ENCODE peak calls at places on chromosomes 4 and X, in seven cellular contexts. One of them, this sample, is unnamed.

GRCh38 chrX:45143455-45143854 is 57.2 kb downstream of the DIPK2B start:
- DNase-seq in NCI-H510A: no peak
- DNase-seq in stimulated activated CD8-positive, alpha-beta memory T cell treated with anti-CD3 and anti-CD28 coated beads, Interleukin-7, amount 100 ng/mL, for 24 hours: no peak
- DNase-seq in NCI-H345: no peak
- DNase-seq in CD8-positive, alpha-beta memory T cell: no peak
- DNase-seq in kidney tubule cell: no peak
- DNase-seq in neuronal stem cell: no peak
- DNase-seq in this sample: no peak

GRCh38 chrX:11759461-11760311 is 1.6 kb downstream of the MSL3 start:
- DNase-seq in NCI-H510A: peak
- DNase-seq in stimulated activated CD8-positive, alpha-beta memory T cell treated with anti-CD3 and anti-CD28 coated beads, Interleukin-7, amount 100 ng/mL, for 24 hours: peak
- DNase-seq in NCI-H345: peak
- DNase-seq in CD8-positive, alpha-beta memory T cell: peak
- DNase-seq in kidney tubule cell: peak
- DNase-seq in neuronal stem cell: peak
- DNase-seq in this sample: peak

GRCh38 chrX:103254921-103255455 is at the start of gene TCEAL8:
- DNase-seq in NCI-H510A: peak
- DNase-seq in stimulated activated CD8-positive, alpha-beta memory T cell treated with anti-CD3 and anti-CD28 coated beads, Interleukin-7, amount 100 ng/mL, for 24 hours: peak
- DNase-seq in NCI-H345: peak
- DNase-seq in CD8-positive, alpha-beta memory T cell: peak
- DNase-seq in kidney tubule cell: peak
- DNase-seq in neuronal stem cell: peak
- DNase-seq in this sample: peak

GRCh38 chr4:3106339-3107186 is 32.1 kb downstream of the HTT start:
- DNase-seq in NCI-H510A: peak
- DNase-seq in stimulated activated CD8-positive, alpha-beta memory T cell treated with anti-CD3 and anti-CD28 coated beads, Interleukin-7, amount 100 ng/mL, for 24 hours: peak
- DNase-seq in NCI-H345: peak
- DNase-seq in CD8-positive, alpha-beta memory T cell: peak
- DNase-seq in kidney tubule cell: peak
- DNase-seq in neuronal stem cell: peak
- DNase-seq in this sample: peak

GRCh38 chr4:76665721-76666120 is 230.7 kb downstream of the SHROOM3 start:
- DNase-seq in NCI-H510A: no peak
- DNase-seq in stimulated activated CD8-positive, alpha-beta memory T cell treated with anti-CD3 and anti-CD28 coated beads, Interleukin-7, amount 100 ng/mL, for 24 hours: no peak
- DNase-seq in NCI-H345: no peak
- DNase-seq in CD8-positive, alpha-beta memory T cell: no peak
- DNase-seq in kidney tubule cell: no peak
- DNase-seq in neuronal stem cell: no peak
- DNase-seq in this sample: no peak

GRCh38 chrX:142149919-142150318 is 55.2 kb downstream of the MAGEC2 start:
- DNase-seq in NCI-H510A: no peak
- DNase-seq in stimulated activated CD8-positive, alpha-beta memory T cell treated with anti-CD3 and anti-CD28 coated beads, Interleukin-7, amount 100 ng/mL, for 24 hours: no peak
- DNase-seq in NCI-H345: no peak
- DNase-seq in CD8-positive, alpha-beta memory T cell: no peak
- DNase-seq in kidney tubule cell: no peak
- DNase-seq in neuronal stem cell: no peak
- DNase-seq in this sample: no peak

GRCh38 chr4:78311306-78311705 is 240.3 kb upstream of the ANXA3 start:
- DNase-seq in NCI-H510A: no peak
- DNase-seq in stimulated activated CD8-positive, alpha-beta memory T cell treated with anti-CD3 and anti-CD28 coated beads, Interleukin-7, amount 100 ng/mL, for 24 hours: no peak
- DNase-seq in NCI-H345: no peak
- DNase-seq in CD8-positive, alpha-beta memory T cell: no peak
- DNase-seq in kidney tubule cell: no peak
- DNase-seq in neuronal stem cell: no peak
- DNase-seq in this sample: no peak

GRCh38 chrX:71184803-71185495 is 38.1 kb upstream of the GJB1 start:
- DNase-seq in NCI-H510A: peak
- DNase-seq in stimulated activated CD8-positive, alpha-beta memory T cell treated with anti-CD3 and anti-CD28 coated beads, Interleukin-7, amount 100 ng/mL, for 24 hours: no peak
- DNase-seq in NCI-H345: no peak
- DNase-seq in CD8-positive, alpha-beta memory T cell: no peak
- DNase-seq in kidney tubule cell: no peak
- DNase-seq in neuronal stem cell: no peak
- DNase-seq in this sample: no peak

GRCh38 chr4:188534917-188535316 is 395.7 kb downstream of the TRIML1 start:
- DNase-seq in NCI-H510A: no peak
- DNase-seq in stimulated activated CD8-positive, alpha-beta memory T cell treated with anti-CD3 and anti-CD28 coated beads, Interleukin-7, amount 100 ng/mL, for 24 hours: no peak
- DNase-seq in NCI-H345: no peak
- DNase-seq in CD8-positive, alpha-beta memory T cell: no peak
- DNase-seq in kidney tubule cell: peak
- DNase-seq in neuronal stem cell: no peak
- DNase-seq in this sample: no peak

GRCh38 chr4:152667781-152668180 is 12.0 kb downstream of the TMEM154 start:
- DNase-seq in NCI-H510A: no peak
- DNase-seq in stimulated activated CD8-positive, alpha-beta memory T cell treated with anti-CD3 and anti-CD28 coated beads, Interleukin-7, amount 100 ng/mL, for 24 hours: no peak
- DNase-seq in NCI-H345: no peak
- DNase-seq in CD8-positive, alpha-beta memory T cell: no peak
- DNase-seq in kidney tubule cell: no peak
- DNase-seq in neuronal stem cell: no peak
- DNase-seq in this sample: no peak

GRCh38 chr4:94523033-94523590 is 71.4 kb downstream of the PDLIM5 start:
- DNase-seq in NCI-H510A: no peak
- DNase-seq in stimulated activated CD8-positive, alpha-beta memory T cell treated with anti-CD3 and anti-CD28 coated beads, Interleukin-7, amount 100 ng/mL, for 24 hours: no peak
- DNase-seq in NCI-H345: no peak
- DNase-seq in CD8-positive, alpha-beta memory T cell: no peak
- DNase-seq in kidney tubule cell: no peak
- DNase-seq in neuronal stem cell: no peak
- DNase-seq in this sample: no peak

GRCh38 chr4:89681219-89681618 is 155.7 kb downstream of the SNCA start:
- DNase-seq in NCI-H510A: peak
- DNase-seq in stimulated activated CD8-positive, alpha-beta memory T cell treated with anti-CD3 and anti-CD28 coated beads, Interleukin-7, amount 100 ng/mL, for 24 hours: no peak
- DNase-seq in NCI-H345: peak
- DNase-seq in CD8-positive, alpha-beta memory T cell: no peak
- DNase-seq in kidney tubule cell: no peak
- DNase-seq in neuronal stem cell: peak
- DNase-seq in this sample: peak

GRCh38 chrX:131513159-131513914 is 30.5 kb upstream of the OR13H1 start:
- DNase-seq in NCI-H510A: no peak
- DNase-seq in stimulated activated CD8-positive, alpha-beta memory T cell treated with anti-CD3 and anti-CD28 coated beads, Interleukin-7, amount 100 ng/mL, for 24 hours: no peak
- DNase-seq in NCI-H345: no peak
- DNase-seq in CD8-positive, alpha-beta memory T cell: no peak
- DNase-seq in kidney tubule cell: no peak
- DNase-seq in neuronal stem cell: no peak
- DNase-seq in this sample: no peak

GRCh38 chr4:5463361-5463760 is 245.0 kb downstream of the EVC2 start:
- DNase-seq in NCI-H510A: no peak
- DNase-seq in stimulated activated CD8-positive, alpha-beta memory T cell treated with anti-CD3 and anti-CD28 coated beads, Interleukin-7, amount 100 ng/mL, for 24 hours: no peak
- DNase-seq in NCI-H345: no peak
- DNase-seq in CD8-positive, alpha-beta memory T cell: no peak
- DNase-seq in kidney tubule cell: no peak
- DNase-seq in neuronal stem cell: no peak
- DNase-seq in this sample: no peak

GRCh38 chr4:156800463-156800862 is 171.1 kb downstream of the PDGFC start:
- DNase-seq in NCI-H510A: no peak
- DNase-seq in stimulated activated CD8-positive, alpha-beta memory T cell treated with anti-CD3 and anti-CD28 coated beads, Interleukin-7, amount 100 ng/mL, for 24 hours: no peak
- DNase-seq in NCI-H345: no peak
- DNase-seq in CD8-positive, alpha-beta memory T cell: no peak
- DNase-seq in kidney tubule cell: no peak
- DNase-seq in neuronal stem cell: no peak
- DNase-seq in this sample: no peak

GRCh38 chr4:2630556-2631273 is 94.3 kb downstream of the FAM193A start:
- DNase-seq in NCI-H510A: no peak
- DNase-seq in stimulated activated CD8-positive, alpha-beta memory T cell treated with anti-CD3 and anti-CD28 coated beads, Interleukin-7, amount 100 ng/mL, for 24 hours: no peak
- DNase-seq in NCI-H345: no peak
- DNase-seq in CD8-positive, alpha-beta memory T cell: no peak
- DNase-seq in kidney tubule cell: no peak
- DNase-seq in neuronal stem cell: no peak
- DNase-seq in this sample: peak

GRCh38 chr4:145260091-145260490 is 79.7 kb upstream of the OTUD4 start:
- DNase-seq in NCI-H510A: no peak
- DNase-seq in stimulated activated CD8-positive, alpha-beta memory T cell treated with anti-CD3 and anti-CD28 coated beads, Interleukin-7, amount 100 ng/mL, for 24 hours: no peak
- DNase-seq in NCI-H345: no peak
- DNase-seq in CD8-positive, alpha-beta memory T cell: no peak
- DNase-seq in kidney tubule cell: no peak
- DNase-seq in neuronal stem cell: no peak
- DNase-seq in this sample: no peak

GRCh38 chrX:119467433-119467832 is 811 bp upstream of the SLC25A5 start:
- DNase-seq in NCI-H510A: no peak
- DNase-seq in stimulated activated CD8-positive, alpha-beta memory T cell treated with anti-CD3 and anti-CD28 coated beads, Interleukin-7, amount 100 ng/mL, for 24 hours: no peak
- DNase-seq in NCI-H345: no peak
- DNase-seq in CD8-positive, alpha-beta memory T cell: no peak
- DNase-seq in kidney tubule cell: no peak
- DNase-seq in neuronal stem cell: no peak
- DNase-seq in this sample: no peak

GRCh38 chr4:154076921-154077320 is 288.0 kb upstream of the SFRP2 start:
- DNase-seq in NCI-H510A: no peak
- DNase-seq in stimulated activated CD8-positive, alpha-beta memory T cell treated with anti-CD3 and anti-CD28 coated beads, Interleukin-7, amount 100 ng/mL, for 24 hours: no peak
- DNase-seq in NCI-H345: no peak
- DNase-seq in CD8-positive, alpha-beta memory T cell: no peak
- DNase-seq in kidney tubule cell: peak
- DNase-seq in neuronal stem cell: no peak
- DNase-seq in this sample: no peak

GRCh38 chr4:3291969-3292570 is 751 bp upstream of the RGS12 start:
- DNase-seq in NCI-H510A: no peak
- DNase-seq in stimulated activated CD8-positive, alpha-beta memory T cell treated with anti-CD3 and anti-CD28 coated beads, Interleukin-7, amount 100 ng/mL, for 24 hours: no peak
- DNase-seq in NCI-H345: peak
- DNase-seq in CD8-positive, alpha-beta memory T cell: no peak
- DNase-seq in kidney tubule cell: peak
- DNase-seq in neuronal stem cell: no peak
- DNase-seq in this sample: no peak

GRCh38 chr4:1756079-1756478 is 34.8 kb downstream of the TACC3 start:
- DNase-seq in NCI-H510A: no peak
- DNase-seq in stimulated activated CD8-positive, alpha-beta memory T cell treated with anti-CD3 and anti-CD28 coated beads, Interleukin-7, amount 100 ng/mL, for 24 hours: no peak
- DNase-seq in NCI-H345: no peak
- DNase-seq in CD8-positive, alpha-beta memory T cell: no peak
- DNase-seq in kidney tubule cell: no peak
- DNase-seq in neuronal stem cell: no peak
- DNase-seq in this sample: no peak

GRCh38 chrX:9538544-9539045 is 73.7 kb downstream of the TBL1X start:
- DNase-seq in NCI-H510A: peak
- DNase-seq in stimulated activated CD8-positive, alpha-beta memory T cell treated with anti-CD3 and anti-CD28 coated beads, Interleukin-7, amount 100 ng/mL, for 24 hours: no peak
- DNase-seq in NCI-H345: peak
- DNase-seq in CD8-positive, alpha-beta memory T cell: no peak
- DNase-seq in kidney tubule cell: peak
- DNase-seq in neuronal stem cell: no peak
- DNase-seq in this sample: no peak

GRCh38 chrX:39439910-39440733 is 638.9 kb downstream of the MID1IP1 start:
- DNase-seq in NCI-H510A: no peak
- DNase-seq in stimulated activated CD8-positive, alpha-beta memory T cell treated with anti-CD3 and anti-CD28 coated beads, Interleukin-7, amount 100 ng/mL, for 24 hours: no peak
- DNase-seq in NCI-H345: no peak
- DNase-seq in CD8-positive, alpha-beta memory T cell: no peak
- DNase-seq in kidney tubule cell: no peak
- DNase-seq in neuronal stem cell: no peak
- DNase-seq in this sample: no peak

GRCh38 chrX:39261446-39262147 is 460.3 kb downstream of the MID1IP1 start:
- DNase-seq in NCI-H510A: peak
- DNase-seq in stimulated activated CD8-positive, alpha-beta memory T cell treated with anti-CD3 and anti-CD28 coated beads, Interleukin-7, amount 100 ng/mL, for 24 hours: no peak
- DNase-seq in NCI-H345: peak
- DNase-seq in CD8-positive, alpha-beta memory T cell: no peak
- DNase-seq in kidney tubule cell: peak
- DNase-seq in neuronal stem cell: peak
- DNase-seq in this sample: no peak

GRCh38 chr4:143225167-143225566 is 40.5 kb downstream of the USP38 start:
- DNase-seq in NCI-H510A: no peak
- DNase-seq in stimulated activated CD8-positive, alpha-beta memory T cell treated with anti-CD3 and anti-CD28 coated beads, Interleukin-7, amount 100 ng/mL, for 24 hours: no peak
- DNase-seq in NCI-H345: no peak
- DNase-seq in CD8-positive, alpha-beta memory T cell: no peak
- DNase-seq in kidney tubule cell: no peak
- DNase-seq in neuronal stem cell: no peak
- DNase-seq in this sample: no peak

GRCh38 chr4:105417624-105418023 is 56.2 kb downstream of the PPA2 start:
- DNase-seq in NCI-H510A: no peak
- DNase-seq in stimulated activated CD8-positive, alpha-beta memory T cell treated with anti-CD3 and anti-CD28 coated beads, Interleukin-7, amount 100 ng/mL, for 24 hours: no peak
- DNase-seq in NCI-H345: no peak
- DNase-seq in CD8-positive, alpha-beta memory T cell: no peak
- DNase-seq in kidney tubule cell: no peak
- DNase-seq in neuronal stem cell: no peak
- DNase-seq in this sample: no peak

GRCh38 chrX:80578518-80579105 is 158.4 kb downstream of the TENT5D start:
- DNase-seq in NCI-H510A: no peak
- DNase-seq in stimulated activated CD8-positive, alpha-beta memory T cell treated with anti-CD3 and anti-CD28 coated beads, Interleukin-7, amount 100 ng/mL, for 24 hours: no peak
- DNase-seq in NCI-H345: peak
- DNase-seq in CD8-positive, alpha-beta memory T cell: no peak
- DNase-seq in kidney tubule cell: peak
- DNase-seq in neuronal stem cell: no peak
- DNase-seq in this sample: no peak

GRCh38 chrX:133569217-133569616 is 153.9 kb upstream of the GPC4 start:
- DNase-seq in NCI-H510A: no peak
- DNase-seq in stimulated activated CD8-positive, alpha-beta memory T cell treated with anti-CD3 and anti-CD28 coated beads, Interleukin-7, amount 100 ng/mL, for 24 hours: no peak
- DNase-seq in NCI-H345: no peak
- DNase-seq in CD8-positive, alpha-beta memory T cell: no peak
- DNase-seq in kidney tubule cell: no peak
- DNase-seq in neuronal stem cell: no peak
- DNase-seq in this sample: no peak

GRCh38 chr4:88447339-88447738 is 9.6 kb upstream of the HERC5 start:
- DNase-seq in NCI-H510A: no peak
- DNase-seq in stimulated activated CD8-positive, alpha-beta memory T cell treated with anti-CD3 and anti-CD28 coated beads, Interleukin-7, amount 100 ng/mL, for 24 hours: no peak
- DNase-seq in NCI-H345: no peak
- DNase-seq in CD8-positive, alpha-beta memory T cell: no peak
- DNase-seq in kidney tubule cell: peak
- DNase-seq in neuronal stem cell: no peak
- DNase-seq in this sample: no peak

GRCh38 chr4:128868758-128869157 is 59.3 kb downstream of the JADE1 start:
- DNase-seq in NCI-H510A: no peak
- DNase-seq in stimulated activated CD8-positive, alpha-beta memory T cell treated with anti-CD3 and anti-CD28 coated beads, Interleukin-7, amount 100 ng/mL, for 24 hours: no peak
- DNase-seq in NCI-H345: no peak
- DNase-seq in CD8-positive, alpha-beta memory T cell: no peak
- DNase-seq in kidney tubule cell: no peak
- DNase-seq in neuronal stem cell: no peak
- DNase-seq in this sample: no peak